ENCODE peak calls at places on chromosomes 7 and 10, in five cellular contexts. K, W, F, G and V are unnamed samples.

GRCh38 chr7:104982308-104982755 is 31.7 kb upstream of the KMT2E start:
- DNase-seq in K (no peak), W (no peak), F (no peak), G (no peak), V (no peak)

GRCh38 chr7:129783097-129783919 is 169.5 kb downstream of the UBE2H start:
- DNase-seq in K (peak), W (peak), F (no peak), G (no peak), V (no peak)

GRCh38 chr10:14481752-14482151 is 151.0 kb upstream of the FRMD4A start:
- DNase-seq in K (no peak), W (no peak), F (no peak), G (no peak), V (no peak)

GRCh38 chr7:74674166-74674565 is 16.6 kb downstream of the GTF2I start:
- DNase-seq in K (no peak), W (no peak), F (peak), G (no peak), V (no peak)

GRCh38 chr10:28326516-28327493 is 23.9 kb upstream of the MPP7 start:
- DNase-seq in K (no peak), W (peak), F (peak), G (no peak), V (no peak)

GRCh38 chr10:60433684-60434083 is 44.0 kb upstream of the ANK3 start:
- DNase-seq in K (no peak), W (peak), F (no peak), G (no peak), V (no peak)

GRCh38 chr10:133530506-133530905 is 3.3 kb downstream of the CYP2E1 start:
- DNase-seq in K (no peak), W (no peak), F (no peak), G (no peak), V (no peak)

GRCh38 chr7:17230099-17230807 is 68.2 kb upstream of the AHR start:
- DNase-seq in K (no peak), W (no peak), F (no peak), G (no peak), V (no peak)

GRCh38 chr10:58618158-58618676 is 105.5 kb downstream of the BICC1 start:
- DNase-seq in K (no peak), W (no peak), F (peak), G (no peak), V (no peak)

GRCh38 chr10:60209874-60210584 is 179.6 kb downstream of the ANK3 start:
- DNase-seq in K (no peak), W (peak), F (no peak), G (no peak), V (no peak)

GRCh38 chr7:79820387-79820786 is 314.2 kb upstream of the GNAI1 start:
- DNase-seq in K (no peak), W (peak), F (no peak), G (peak), V (no peak)

GRCh38 chr10:30786131-30786530 is 156.6 kb upstream of the LYZL2 start:
- DNase-seq in K (no peak), W (no peak), F (no peak), G (no peak), V (no peak)

GRCh38 chr7:121473645-121474300 is 77.7 kb upstream of the FAM3C start:
- DNase-seq in K (no peak), W (no peak), F (no peak), G (peak), V (no peak)

GRCh38 chr10:86671985-86672710 is 3.8 kb downstream of the LDB3 start:
- DNase-seq in K (no peak), W (no peak), F (no peak), G (no peak), V (no peak)

GRCh38 chr7:91850455-91850854 is 30.0 kb downstream of the MTERF1 start:
- DNase-seq in K (no peak), W (no peak), F (peak), G (no peak), V (no peak)

GRCh38 chr7:128459394-128459878 is 3.8 kb downstream of the HILPDA start:
- DNase-seq in K (peak), W (peak), F (peak), G (peak), V (peak)

GRCh38 chr10:29820890-29821398 is 186.2 kb upstream of the SVIL start:
- DNase-seq in K (no peak), W (no peak), F (no peak), G (no peak), V (no peak)

GRCh38 chr7:47100815-47101435 is 481.0 kb downstream of the TNS3 start:
- DNase-seq in K (peak), W (peak), F (peak), G (peak), V (no peak)

GRCh38 chr7:120961638-120962173 is 11.1 kb downstream of the ING3 start:
- DNase-seq in K (no peak), W (no peak), F (no peak), G (no peak), V (no peak)

GRCh38 chr10:125159932-125160855 is at the start of gene CTBP2:
- DNase-seq in K (no peak), W (peak), F (peak), G (peak), V (no peak)

GRCh38 chr10:129883637-129884389 is 80.3 kb downstream of the EBF3 start:
- DNase-seq in K (no peak), W (no peak), F (no peak), G (no peak), V (no peak)

GRCh38 chr10:61617180-61617579 is 45.5 kb upstream of the CABCOCO1 start:
- DNase-seq in K (no peak), W (no peak), F (no peak), G (no peak), V (no peak)

GRCh38 chr7:116230191-116231005 is 20.1 kb downstream of the TES start:
- DNase-seq in K (no peak), W (no peak), F (no peak), G (no peak), V (no peak)

GRCh38 chr10:88999629-89000028 is 9.0 kb downstream of the FAS start:
- DNase-seq in K (no peak), W (no peak), F (no peak), G (no peak), V (no peak)

GRCh38 chr10:43679509-43679908 is 30.8 kb upstream of the ZNF32 start:
- DNase-seq in K (no peak), W (no peak), F (peak), G (no peak), V (no peak)

GRCh38 chr10:92691591-92692084 is 1.9 kb downstream of the HHEX start:
- DNase-seq in K (peak), W (peak), F (no peak), G (peak), V (peak)

GRCh38 chr7:94087664-94088352 is 83.7 kb upstream of the BET1 start:
- DNase-seq in K (peak), W (peak), F (peak), G (peak), V (no peak)

GRCh38 chr7:140857048-140857447 is 67.7 kb downstream of the BRAF start:
- DNase-seq in K (no peak), W (no peak), F (no peak), G (no peak), V (no peak)

GRCh38 chr7:85489498-85489897 is 302.6 kb upstream of the SEMA3D start:
- DNase-seq in K (no peak), W (no peak), F (no peak), G (no peak), V (no peak)

GRCh38 chr10:77500754-77501151 is 136.9 kb downstream of the KCNMA1 start:
- DNase-seq in K (no peak), W (no peak), F (no peak), G (no peak), V (no peak)

GRCh38 chr10:5563237-5563961 is 38.6 kb downstream of the CALML3 start:
- DNase-seq in K (no peak), W (no peak), F (peak), G (peak), V (no peak)

GRCh38 chr10:49161411-49161997 is 26.7 kb downstream of the TMEM273 start:
- DNase-seq in K (no peak), W (peak), F (peak), G (no peak), V (no peak)

GRCh38 chr10:45817130-45817859 is 30.0 kb downstream of the AGAP4 start:
- DNase-seq in K (no peak), W (no peak), F (no peak), G (no peak), V (no peak)

GRCh38 chr7:41045556-41046123 is 657.2 kb downstream of the INHBA start:
- DNase-seq in K (no peak), W (peak), F (peak), G (no peak), V (no peak)
- TF ChIP-seq CTCF in K (no peak), W (peak), F (peak), G (peak), V (no peak)

DNA sequence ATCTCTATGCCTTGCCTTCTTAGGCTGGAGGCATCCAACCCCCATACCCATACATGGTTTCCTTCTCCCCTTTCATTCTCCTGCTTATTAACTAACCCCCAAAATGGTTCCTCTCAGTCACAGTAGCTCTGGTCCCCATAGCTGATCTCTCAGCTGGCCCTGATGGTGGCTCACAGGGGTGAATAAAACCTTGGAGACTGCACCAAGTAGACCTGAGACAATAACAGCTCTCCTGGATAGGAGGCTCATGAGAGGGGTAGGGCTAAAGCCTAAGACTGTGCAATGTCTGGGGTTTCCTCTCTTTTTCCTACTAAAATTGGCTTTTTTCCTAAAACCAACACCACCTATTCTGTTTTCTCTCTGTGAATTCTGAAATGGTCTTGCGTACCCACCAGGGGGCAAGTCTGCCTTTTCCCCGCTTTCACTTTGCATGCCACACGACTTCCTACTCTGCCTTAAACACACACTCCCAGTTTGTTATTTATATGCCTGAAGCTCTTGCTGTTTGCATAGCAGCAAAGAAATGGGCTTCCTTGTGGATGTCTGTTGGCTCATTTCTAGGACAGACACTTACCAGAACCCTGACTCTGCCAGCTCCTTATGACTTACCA is 18.4 kb upstream of the PON1 start:
- DNase-seq in K (peak), W (no peak), F (no peak), G (no peak), V (no peak)
- TF ChIP-seq CTCF in K (no peak), W (no peak), F (no peak), G (no peak), V (no peak)

DNA sequence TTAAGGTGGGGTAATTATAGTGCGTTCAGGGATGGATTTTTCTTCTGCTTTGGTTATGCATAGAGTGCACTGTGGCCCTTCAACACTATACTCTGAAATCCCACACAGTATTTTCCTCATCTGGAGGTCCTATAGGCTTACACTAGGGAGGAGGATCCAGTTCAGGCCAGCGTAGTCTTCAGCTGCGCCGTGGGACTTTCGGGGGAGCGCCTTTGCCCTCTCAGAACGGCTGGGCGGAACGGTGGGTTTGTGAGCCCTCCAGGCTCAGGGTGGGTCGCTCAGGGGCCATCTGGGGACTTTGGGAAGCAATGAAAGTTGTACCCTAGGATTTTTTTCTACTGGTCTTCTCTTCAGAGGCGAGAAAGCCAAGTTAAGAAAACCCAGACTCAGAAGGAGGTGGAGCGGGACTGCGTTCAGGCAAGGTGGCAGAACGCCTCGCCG is 652 bp upstream of the VPS26A start:
- DNase-seq in K (peak), W (no peak), F (no peak), G (no peak), V (no peak)
- TF ChIP-seq CTCF in K (no peak), W (no peak), F (no peak), G (no peak), V (no peak)

GRCh38 chr7:30028749-30029635 is 780 bp downstream of the PLEKHA8 start:
- DNase-seq in K (peak), W (peak), F (peak), G (peak), V (no peak)

GRCh38 chr7:30027915-30028748 is at the start of gene PLEKHA8:
- DNase-seq in K (peak), W (peak), F (peak), G (peak), V (peak)

GRCh38 chr7:30032310-30033125 is 4.3 kb downstream of the PLEKHA8 start:
- DNase-seq in K (no peak), W (peak), F (no peak), G (no peak), V (no peak)

GRCh38 chr7:30027065-30027456 is 559 bp upstream of the FKBP14 start:
- DNase-seq in K (no peak), W (peak), F (peak), G (peak), V (no peak)

GRCh38 chr7:30029696-30030095 is 1.5 kb downstream of the PLEKHA8 start:
- DNase-seq in K (no peak), W (no peak), F (peak), G (no peak), V (no peak)
- TF ChIP-seq CTCF in K (no peak), W (no peak), F (no peak), G (no peak), V (no peak)

GRCh38 chr7:38367301-38367700 is 93.9 kb upstream of the TARP start:
- DNase-seq in K (no peak), W (no peak), F (no peak), G (no peak), V (no peak)

GRCh38 chr7:38369816-38370493 is 96.5 kb upstream of the TARP start:
- DNase-seq in K (peak), W (peak), F (peak), G (peak), V (peak)

GRCh38 chr7:38373155-38373554 is 99.7 kb upstream of the TARP start:
- DNase-seq in K (no peak), W (no peak), F (no peak), G (no peak), V (no peak)

DNA sequence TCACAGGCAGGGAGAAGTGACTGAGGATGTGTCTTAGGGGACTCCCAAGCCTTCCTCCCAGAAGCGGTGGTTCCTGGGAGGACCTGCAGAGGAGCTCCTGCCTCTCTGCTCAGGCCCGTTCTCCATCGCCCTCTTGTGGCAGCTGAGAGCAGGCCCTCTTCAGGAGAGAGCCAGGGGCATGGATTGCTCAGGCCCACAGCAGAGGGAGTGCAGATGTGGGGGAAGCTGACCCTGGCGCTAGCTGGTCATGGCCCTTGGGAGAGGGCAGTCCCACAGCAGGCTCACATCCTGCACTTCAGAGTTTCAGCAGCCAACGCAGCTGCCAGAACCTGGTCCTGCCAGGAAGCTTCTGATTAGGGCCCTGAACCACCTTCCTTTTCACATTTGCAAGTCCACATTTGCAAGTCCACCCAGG is 94.8 kb upstream of the TARP start:
- DNase-seq in K (peak), W (peak), F (peak), G (peak), V (peak)
- TF ChIP-seq CTCF in K (peak), W (peak), F (peak), G (peak), V (no peak)

GRCh38 chr7:151062399-151063211 is 3.2 kb downstream of the SLC4A2 start:
- DNase-seq in K (peak), W (no peak), F (peak), G (peak), V (no peak)
- TF ChIP-seq CTCF in K (no peak), W (no peak), F (no peak), G (no peak), V (no peak)

DNA sequence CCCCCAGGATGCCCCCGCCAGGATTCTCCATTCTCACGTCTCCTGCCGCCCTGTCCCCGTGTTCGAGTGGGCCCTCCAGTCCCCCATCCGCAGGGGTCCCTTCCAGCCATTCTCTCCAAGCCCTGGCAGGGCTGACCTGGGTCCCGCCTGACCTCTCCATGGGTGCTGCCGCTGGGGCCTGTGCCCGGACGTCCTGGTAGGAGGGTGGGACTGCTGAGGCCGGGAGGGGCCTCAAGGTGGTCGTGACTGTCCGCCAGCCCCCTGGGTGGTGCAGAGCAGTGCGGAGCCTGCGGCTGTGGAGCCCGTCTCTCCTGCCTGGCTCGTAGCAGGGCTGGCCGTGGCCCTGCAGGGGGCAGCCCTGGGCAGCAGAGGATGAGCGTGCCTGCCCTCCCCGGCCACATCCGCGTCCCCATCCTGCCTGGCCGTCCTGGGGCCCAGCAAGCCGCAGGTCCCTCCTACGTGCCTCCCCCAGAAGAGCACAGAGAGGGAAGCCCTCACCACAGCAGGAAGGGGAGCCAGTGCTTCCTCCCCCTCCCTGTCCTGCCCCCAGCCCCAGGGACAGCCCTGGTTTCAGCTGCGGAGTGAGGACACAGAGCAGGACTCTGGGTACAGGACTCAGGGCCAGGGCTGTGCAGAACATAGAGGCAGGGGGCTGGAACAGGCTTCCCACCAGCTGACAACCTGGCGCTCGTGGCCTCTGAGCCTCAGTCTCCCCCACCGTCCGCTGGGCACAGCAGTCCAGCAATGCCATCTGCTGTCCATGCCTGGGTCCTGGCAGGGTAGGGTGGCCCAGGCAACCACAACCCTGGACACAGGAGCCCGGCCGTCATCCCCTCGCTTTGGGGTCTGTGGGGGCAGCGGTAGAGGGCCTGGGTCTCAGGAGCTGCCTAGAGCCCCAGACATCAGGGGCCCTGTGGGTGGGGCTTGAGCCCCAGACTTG is 1.5 kb upstream of the GRIFIN start:
- DNase-seq in K (peak), W (peak), F (peak), G (peak), V (peak)
- TF ChIP-seq CTCF in K (peak), W (peak), F (peak), G (peak), V (peak)

GRCh38 chr7:3168869-3169268 is 125.2 kb upstream of the CARD11 start:
- DNase-seq in K (no peak), W (no peak), F (no peak), G (no peak), V (no peak)
- TF ChIP-seq CTCF in K (no peak), W (no peak), F (no peak), G (no peak), V (no peak)